ENCODE peak calls at places on chromosomes 13 and 19, in four cellular contexts. X is tibial nerve, K is fibroblast of lung, P is IMR-90. A is an unnamed sample.

GRCh38 chr19:4016486-4016885 is 8.9 kb downstream of the PIAS4 start:
- DNase-seq in X (peak), K (no peak), P (no peak), A (no peak)

GRCh38 chr13:44040070-44040753 is 160.5 kb downstream of the LACC1 start:
- DNase-seq in X (no peak), K (peak), P (peak), A (peak)

GRCh38 chr13:42047561-42048322 is 706 bp upstream of the DGKH start:
- DNase-seq in X (peak), K (peak), P (peak), A (peak)

GRCh38 chr13:39148513-39148961 is 110.3 kb downstream of the NHLRC3 start:
- DNase-seq in X (peak), K (peak), P (no peak), A (peak)

GRCh38 chr13:25727250-25727649 is 324.6 kb downstream of the SHISA2 start:
- DNase-seq in X (no peak), K (no peak), P (no peak), A (no peak)

GRCh38 chr13:92225861-92226260 is 827.4 kb downstream of the GPC5 start:
- DNase-seq in X (no peak), K (peak), P (no peak), A (peak)

GRCh38 chr19:10654610-10655456 is 687 bp downstream of the ILF3 start:
- DNase-seq in X (no peak), K (peak), P (no peak), A (no peak)

GRCh38 chr13:27976362-27977177 is 7.5 kb upstream of the CDX2 start:
- DNase-seq in X (no peak), K (no peak), P (no peak), A (no peak)

GRCh38 chr19:16856091-16856490 is 26.9 kb downstream of the SIN3B start:
- DNase-seq in X (no peak), K (no peak), P (no peak), A (no peak)

GRCh38 chr13:38141792-38142191 is 207.9 kb upstream of the UFM1 start:
- DNase-seq in X (no peak), K (peak), P (no peak), A (peak)

GRCh38 chr13:30443957-30444404 is 21.7 kb downstream of the UBE2L5 start:
- DNase-seq in X (no peak), K (no peak), P (no peak), A (no peak)

GRCh38 chr19:42121666-42122069 is 10.6 kb downstream of the POU2F2 start:
- DNase-seq in X (peak), K (peak), P (peak), A (peak)

GRCh38 chr19:28051047-28051446 is 1161.9 kb downstream of the UQCRFS1 start:
- DNase-seq in X (no peak), K (no peak), P (no peak), A (no peak)

GRCh38 chr13:79398915-79399314 is 7.1 kb downstream of the RBM26 start:
- DNase-seq in X (no peak), K (peak), P (peak), A (no peak)

GRCh38 chr19:918481-919156 is 1.5 kb downstream of the KISS1R start:
- DNase-seq in X (no peak), K (no peak), P (no peak), A (no peak)

GRCh38 chr13:114131581-114132418 is 623 bp downstream of the RASA3 start:
- DNase-seq in X (no peak), K (peak), P (no peak), A (peak)

GRCh38 chr13:39263033-39263432 is 224.8 kb downstream of the NHLRC3 start:
- DNase-seq in X (peak), K (peak), P (peak), A (no peak)

GRCh38 chr13:109869312-109870237 is 83.2 kb upstream of the IRS2 start:
- DNase-seq in X (no peak), K (peak), P (peak), A (peak)
- H3K27ac ChIP-seq in X (no peak), K (peak), P (no peak), A (no peak)

GRCh38 chr13:62377838-62378237 is 962.2 kb upstream of the PCDH20 start:
- DNase-seq in X (no peak), K (no peak), P (no peak), A (no peak)

GRCh38 chr13:62371737-62372136 is 956.1 kb upstream of the PCDH20 start:
- DNase-seq in X (no peak), K (no peak), P (no peak), A (no peak)

GRCh38 chr13:62375653-62376052 is 960.0 kb upstream of the PCDH20 start:
- DNase-seq in X (no peak), K (no peak), P (no peak), A (no peak)
- H3K27ac ChIP-seq in X (no peak), K (no peak), P (no peak), A (no peak)

DNA sequence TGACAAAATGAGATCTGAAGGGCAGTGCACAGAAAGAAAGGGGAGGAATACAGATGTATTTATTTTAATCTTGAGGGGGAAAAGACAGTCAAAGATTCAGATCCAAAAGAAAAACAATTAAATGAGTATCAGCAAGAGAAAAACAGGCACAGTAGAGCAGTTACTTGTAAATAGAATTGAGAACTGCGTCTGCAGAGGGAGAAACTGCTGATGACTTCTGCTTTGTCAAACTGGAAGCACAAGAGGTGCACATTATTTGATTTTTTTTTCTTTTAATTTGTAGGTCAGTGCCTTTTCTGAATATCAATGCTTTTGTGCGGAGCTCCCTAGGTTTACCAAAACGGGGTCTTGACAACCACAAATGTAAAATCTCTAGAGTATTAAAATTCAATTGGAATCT is 37.3 kb downstream of the EFNB2 start:
- DNase-seq in X (no peak), K (no peak), P (no peak), A (no peak)
- H3K27ac ChIP-seq in X (peak), K (no peak), P (no peak), A (no peak)

GRCh38 chr13:111462944-111463343 is 142.5 kb downstream of the TEX29 start:
- DNase-seq in X (no peak), K (no peak), P (no peak), A (no peak)
- H3K27ac ChIP-seq in X (no peak), K (no peak), P (no peak), A (no peak)

A was measured in astrocyte.